ENCODE peak calls at places on chromosomes 6 and 20, in five cellular contexts. T, L, P, N and B are unnamed samples.

GRCh38 chr6:19050765-19051164 is 663.6 kb downstream of the RNF144B start:
- DNase-seq in L (no peak), N (no peak), P (no peak), T (no peak), B (no peak)

GRCh38 chr20:10658051-10658823 is 15.6 kb downstream of the JAG1 start:
- DNase-seq in N (no peak), T (no peak), L (no peak), P (peak), B (no peak)

GRCh38 chr6:72218125-72218524 is 331.8 kb downstream of the RIMS1 start:
- DNase-seq in L (no peak), N (peak), T (no peak), P (peak), B (peak)

GRCh38 chr6:44052419-44053011 is 74.7 kb downstream of the MRPL14 start:
- DNase-seq in L (no peak), P (no peak), T (no peak), N (no peak), B (no peak)

GRCh38 chr6:98977606-98978292 is 30.0 kb upstream of the FBXL4 start:
- DNase-seq in P (no peak), L (no peak), T (no peak), N (no peak), B (no peak)

GRCh38 chr6:26464416-26465131 is 6.8 kb downstream of the BTN2A1 start:
- DNase-seq in L (no peak), T (no peak), N (no peak), P (no peak), B (no peak)

GRCh38 chr20:16615199-16615598 is 42.0 kb upstream of the KIF16B start:
- DNase-seq in T (no peak), N (no peak), P (no peak), L (no peak), B (no peak)

GRCh38 chr6:71038966-71039365 is 82.1 kb upstream of the B3GAT2 start:
- DNase-seq in L (no peak), P (no peak), T (no peak), N (no peak), B (no peak)

GRCh38 chr6:125526007-125526720 is 223.3 kb upstream of the HEY2 start:
- DNase-seq in T (no peak), P (no peak), L (no peak), N (no peak), B (no peak)

GRCh38 chr20:4065405-4065841 is 50.1 kb upstream of the RNF24 start:
- DNase-seq in P (no peak), T (no peak), L (no peak), N (no peak), B (no peak)

GRCh38 chr6:156787569-156788492 is 10.7 kb downstream of the ARID1B start:
- DNase-seq in L (no peak), T (no peak), P (no peak), N (no peak), B (no peak)

GRCh38 chr6:169171951-169172350 is 81.7 kb downstream of the THBS2 start:
- DNase-seq in L (no peak), P (no peak), N (no peak), T (no peak), B (no peak)

GRCh38 chr6:108463789-108464188 is 96.9 kb upstream of the FOXO3 start:
- DNase-seq in N (no peak), L (no peak), T (no peak), P (no peak), B (no peak)

GRCh38 chr6:84410377-84410776 is 182.9 kb upstream of the CEP162 start:
- DNase-seq in P (no peak), N (no peak), T (no peak), L (no peak), B (no peak)